ENCODE peak calls at places on chromosomes 5 and 9, in eight cellular contexts. L, U, V, Z, K, P, O and E are unnamed samples.
A peak's percentile ranks its signal among the peaks of the same experiment; 100 is the strongest.

GRCh38 chr5:43192558-43193170 is 639 bp downstream of the NIM1K start:
- DNase-seq in L (peak; percentile 17), U (peak; percentile 78), V (no peak), Z (no peak), K (no peak), P (peak; percentile 39), O (peak; percentile 3), E (no peak)

GRCh38 chr5:56356876-56357160 is 123.7 kb upstream of the ANKRD55 start:
- DNase-seq in L (no peak), U (no peak), V (no peak), Z (no peak), K (no peak), P (no peak), O (no peak), E (no peak)

GRCh38 chr5:32312194-32312681 is 501 bp downstream of the MTMR12 start:
- DNase-seq in L (peak; percentile 34), U (peak; percentile 94), V (peak; percentile 64), Z (peak; percentile 73), K (peak; percentile 47), P (peak; percentile 67), O (peak; percentile 22), E (peak; percentile 4)

GRCh38 chr5:136133416-136134383 is 1.1 kb downstream of the SMAD5 start:
- DNase-seq in L (no peak), U (no peak), V (peak; percentile 38), Z (peak; percentile 37), K (peak; percentile 32), P (peak; percentile 77), O (no peak), E (no peak)

GRCh38 chr5:58481066-58481676 is 10.1 kb upstream of the GAPT start:
- DNase-seq in L (no peak), U (no peak), V (no peak), Z (no peak), K (no peak), P (no peak), O (no peak), E (no peak)

GRCh38 chr9:103681435-103681834 is 412.7 kb upstream of the SMC2 start:
- DNase-seq in L (no peak), U (no peak), V (no peak), Z (no peak), K (no peak), P (no peak), O (no peak), E (no peak)

GRCh38 chr9:70120834-70121510 is 77.3 kb downstream of the MAMDC2 start:
- DNase-seq in L (no peak), U (no peak), V (peak; percentile 85), Z (peak; percentile 76), K (no peak), P (peak; percentile 12), O (no peak), E (no peak)

GRCh38 chr9:133679466-133680051 is 43.4 kb downstream of the DBH start:
- DNase-seq in L (no peak), U (no peak), V (no peak), Z (peak; percentile 56), K (no peak), P (no peak), O (no peak), E (no peak)

GRCh38 chr5:120769291-120769872 is 305.3 kb downstream of the PRR16 start:
- DNase-seq in L (no peak), U (no peak), V (no peak), Z (no peak), K (no peak), P (no peak), O (no peak), E (no peak)

GRCh38 chr9:109113239-109113638 is 6.5 kb downstream of the TMEM245 start:
- DNase-seq in L (no peak), U (no peak), V (no peak), Z (no peak), K (no peak), P (no peak), O (no peak), E (no peak)

GRCh38 chr9:128995791-128996190 is 32.3 kb downstream of the SH3GLB2 start:
- DNase-seq in L (no peak), U (peak; percentile 2), V (no peak), Z (no peak), K (no peak), P (no peak), O (no peak), E (no peak)

GRCh38 chr5:158431369-158432029 is 572.6 kb upstream of the CLINT1 start:
- DNase-seq in L (no peak), U (no peak), V (no peak), Z (no peak), K (no peak), P (no peak), O (no peak), E (no peak)

GRCh38 chr9:94607340-94607695 is 13.7 kb upstream of the FBP2 start:
- DNase-seq in L (no peak), U (no peak), V (no peak), Z (no peak), K (no peak), P (no peak), O (no peak), E (no peak)

GRCh38 chr5:162638849-162639248 is 571.3 kb downstream of the GABRG2 start:
- DNase-seq in L (no peak), U (no peak), V (no peak), Z (no peak), K (no peak), P (peak; percentile 15), O (no peak), E (no peak)

GRCh38 chr5:26148569-26149107 is 889.7 kb downstream of the CDH9 start:
- DNase-seq in L (no peak), U (peak; percentile 51), V (no peak), Z (no peak), K (peak; percentile 23), P (peak; percentile 79), O (no peak), E (no peak)

GRCh38 chr5:135484563-135485157 is 32.5 kb upstream of the TIFAB start:
- DNase-seq in L (no peak), U (no peak), V (no peak), Z (no peak), K (no peak), P (peak; percentile 51), O (no peak), E (no peak)

GRCh38 chr5:103560826-103561225 is 1.8 kb downstream of the NUDT12 start:
- DNase-seq in L (no peak), U (no peak), V (no peak), Z (no peak), K (no peak), P (no peak), O (no peak), E (no peak)

GRCh38 chr5:203246-203645 is 12.0 kb downstream of the LRRC14B start:
- DNase-seq in L (no peak), U (peak; percentile 46), V (no peak), Z (no peak), K (no peak), P (no peak), O (no peak), E (no peak)

GRCh38 chr5:171055881-171056454 is 194.2 kb downstream of the RANBP17 start:
- DNase-seq in L (no peak), U (no peak), V (no peak), Z (no peak), K (peak; percentile 11), P (no peak), O (no peak), E (no peak)

DNA sequence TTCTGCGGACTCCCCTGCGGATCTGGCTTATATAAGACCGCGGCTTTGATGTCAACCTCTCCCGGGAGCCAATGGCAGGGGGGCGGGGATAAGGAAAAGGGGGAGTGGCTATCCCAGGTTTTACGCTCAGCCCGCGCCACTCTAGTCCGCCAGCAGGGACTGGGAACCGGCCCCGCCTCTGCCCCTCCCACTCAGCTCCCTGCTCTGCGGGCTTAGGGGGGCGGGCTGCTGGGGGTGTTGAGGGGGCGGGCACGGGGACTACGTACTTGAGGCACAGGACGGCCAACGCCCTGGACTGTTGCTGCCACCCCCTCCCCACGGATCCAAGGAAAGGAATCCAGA is at the start of gene HAND1:
- DNase-seq in L (no peak), U (no peak), V (no peak), Z (peak; percentile 79), K (peak; percentile 80), P (peak; percentile 92), O (no peak), E (no peak)
- H3K4me1 ChIP-seq in L (peaks cover 44% of the 10 kb centered on the region), U (peaks cover 35% of the 10 kb centered on the region), V (no peaks in the 10 kb centered on the region), Z (peaks cover 72% of the 10 kb centered on the region), K (peaks cover 8% of the 10 kb centered on the region), P (peaks cover 23% of the 10 kb centered on the region), O (peaks cover 46% of the 10 kb centered on the region), E (peaks cover 68% of the 10 kb centered on the region)

GRCh38 chr5:176728810-176729209 is 81.5 kb downstream of the TSPAN17 start:
- DNase-seq in L (no peak), U (peak; percentile 55), V (no peak), Z (no peak), K (no peak), P (no peak), O (no peak), E (no peak)
- H3K27me3 ChIP-seq in L (no peaks in the 10 kb centered on the region), U (peaks cover 55% of the 10 kb centered on the region), V (peaks cover 72% of the 10 kb centered on the region), Z (peaks cover 98% of the 10 kb centered on the region), K (no peaks in the 10 kb centered on the region), P (no peaks in the 10 kb centered on the region), O (no peaks in the 10 kb centered on the region), E (peaks cover 2% of the 10 kb centered on the region)

GRCh38 chr9:32430720-32431119 is 46.3 kb downstream of the ACO1 start:
- DNase-seq in L (no peak), U (no peak), V (no peak), Z (no peak), K (no peak), P (no peak), O (no peak), E (no peak)
- H3K27ac ChIP-seq in L (no peak overlapping the region), U (no peak overlapping the region), V (peak overlapping the region; percentile 43), Z (no peak overlapping the region), K (no peak overlapping the region), P (no peak overlapping the region), O (no peak overlapping the region), E (no peak overlapping the region)

GRCh38 chr5:39203291-39203922 is 16.0 kb downstream of the FYB1 start:
- DNase-seq in L (peak; percentile 6), U (no peak), V (no peak), Z (no peak), K (no peak), P (no peak), O (no peak), E (no peak)

GRCh38 chr5:39202594-39203290 is 16.6 kb downstream of the FYB1 start:
- DNase-seq in L (peak; percentile 66), U (no peak), V (no peak), Z (no peak), K (no peak), P (no peak), O (no peak), E (no peak)

GRCh38 chr5:39201795-39202593 is 17.4 kb downstream of the FYB1 start:
- DNase-seq in L (peak; percentile 8), U (no peak), V (no peak), Z (no peak), K (no peak), P (no peak), O (no peak), E (no peak)

GRCh38 chr5:39205550-39205949 is 13.8 kb downstream of the FYB1 start:
- DNase-seq in L (no peak), U (no peak), V (no peak), Z (no peak), K (no peak), P (no peak), O (no peak), E (no peak)

DNA sequence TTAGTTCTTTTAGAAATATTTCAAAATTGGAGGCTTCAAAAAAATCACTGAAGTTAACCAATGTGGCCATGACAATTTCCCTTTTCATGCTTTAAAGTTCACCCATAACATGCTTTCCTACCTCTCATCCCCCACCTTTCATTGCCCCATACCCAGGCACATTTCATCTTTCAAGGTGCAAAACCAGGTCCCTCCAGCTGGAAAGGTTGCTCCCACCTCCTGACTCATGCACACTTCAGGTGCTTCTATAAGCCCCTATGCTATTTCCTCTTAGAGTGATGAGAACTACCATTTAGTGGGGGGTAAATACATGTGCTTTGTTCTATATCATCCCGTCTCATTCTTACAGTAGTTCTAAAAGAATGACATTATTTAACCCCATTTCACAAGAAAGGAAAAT is 15.4 kb downstream of the FYB1 start:
- DNase-seq in L (no peak), U (no peak), V (no peak), Z (no peak), K (no peak), P (no peak), O (no peak), E (no peak)
- H3K4me1 ChIP-seq in L (peaks cover 55% of the 10 kb centered on the region), U (peaks cover 5% of the 10 kb centered on the region), V (no peaks in the 10 kb centered on the region), Z (no peaks in the 10 kb centered on the region), K (no peaks in the 10 kb centered on the region), P (no peaks in the 10 kb centered on the region), O (peaks cover 61% of the 10 kb centered on the region), E (peaks cover 47% of the 10 kb centered on the region)